ENCODE peak calls at places on chromosomes 11 and 22, in eight cellular contexts. S is hepatocyte; Z is HCT116; I is pancreas; G is CD8-positive, alpha-beta T cell; V is prostate gland; N is mammary epithelial cell; Y is stomach. X is an unnamed sample.
A peak's percentile ranks its signal among the peaks of the same experiment; 100 is the strongest.

GRCh38 chr11:130061017-130061416 is 8.7 kb upstream of the APLP2 start:
- DNase-seq in S (no peak), Z (no peak), I (no peak), G (no peak), V (no peak), N (no peak), Y (no peak), X (no peak)

GRCh38 chr22:49365910-49366309 is 461.8 kb downstream of the BRD1 start:
- DNase-seq in S (no peak), Z (no peak), I (no peak), G (no peak), V (no peak), N (no peak), Y (peak; percentile 14), X (no peak)

GRCh38 chr11:103433380-103433779 is 324.2 kb downstream of the DYNC2H1 start:
- DNase-seq in S (no peak), Z (no peak), I (no peak), G (no peak), V (no peak), N (peak; percentile 85), Y (no peak), X (no peak)

GRCh38 chr22:20436309-20437252 is 1.0 kb downstream of the SCARF2 start:
- DNase-seq in S (peak; percentile 74), Z (no peak), I (peak; percentile 82), G (peak; percentile 61), V (no peak), N (no peak), Y (no peak), X (peak; percentile 76)

GRCh38 chr11:85823816-85824215 is 12.9 kb upstream of the SYTL2 start:
- DNase-seq in S (no peak), Z (no peak), I (no peak), G (peak; percentile 78), V (no peak), N (no peak), Y (no peak), X (no peak)

GRCh38 chr11:22467741-22468140 is 129.6 kb downstream of the SLC17A6 start:
- DNase-seq in S (no peak), Z (no peak), I (no peak), G (no peak), V (no peak), N (no peak), Y (no peak), X (no peak)

GRCh38 chr11:112728288-112728687 is 232.9 kb upstream of the NCAM1 start:
- DNase-seq in S (no peak), Z (no peak), I (no peak), G (no peak), V (no peak), N (no peak), Y (no peak), X (no peak)

GRCh38 chr22:30261134-30261533 is 5.5 kb downstream of the OSM start:
- DNase-seq in S (no peak), Z (no peak), I (peak; percentile 16), G (no peak), V (no peak), N (no peak), Y (no peak), X (no peak)

GRCh38 chr11:44994753-44995152 is 44.1 kb upstream of the TP53I11 start:
- DNase-seq in S (no peak), Z (no peak), I (no peak), G (peak; percentile 34), V (no peak), N (no peak), Y (no peak), X (no peak)

GRCh38 chr22:17633217-17633997 is 4.9 kb upstream of the ATP6V1E1 start:
- DNase-seq in S (peak; percentile 81), Z (peak; percentile 87), I (no peak), G (no peak), V (peak; percentile 67), N (peak; percentile 97), Y (no peak), X (no peak)

DNA sequence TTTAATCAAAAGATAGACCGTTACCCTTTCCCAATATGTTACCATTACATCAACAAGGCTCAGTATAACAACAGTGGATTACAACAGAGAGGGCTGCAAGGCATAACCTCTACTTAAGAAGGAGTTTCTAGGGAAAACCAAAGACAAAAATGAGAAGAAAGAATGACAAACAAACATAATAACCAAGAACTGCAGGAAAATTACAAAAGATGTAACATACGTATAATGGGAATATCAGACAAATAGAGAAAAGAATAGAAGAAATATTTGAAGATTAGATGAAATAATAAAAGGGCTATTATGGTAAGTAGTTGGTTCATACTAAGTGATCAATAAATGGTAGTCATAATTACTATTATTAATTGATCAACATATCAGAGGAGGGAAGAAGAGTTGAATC is 39.1 kb downstream of the SPON1 start:
- DNase-seq in S (no peak), Z (no peak), I (no peak), G (no peak), V (no peak), N (no peak), Y (no peak), X (no peak)
- H3K27me3 ChIP-seq in S (no peaks in the 10 kb centered on the region), Z (peaks cover 5% of the 10 kb centered on the region), I (no peaks in the 10 kb centered on the region), G (no peaks in the 10 kb centered on the region), V (peaks cover 2% of the 10 kb centered on the region), N (peaks cover 3% of the 10 kb centered on the region), Y (no peaks in the 10 kb centered on the region), X (peaks cover 4% of the 10 kb centered on the region)

DNA sequence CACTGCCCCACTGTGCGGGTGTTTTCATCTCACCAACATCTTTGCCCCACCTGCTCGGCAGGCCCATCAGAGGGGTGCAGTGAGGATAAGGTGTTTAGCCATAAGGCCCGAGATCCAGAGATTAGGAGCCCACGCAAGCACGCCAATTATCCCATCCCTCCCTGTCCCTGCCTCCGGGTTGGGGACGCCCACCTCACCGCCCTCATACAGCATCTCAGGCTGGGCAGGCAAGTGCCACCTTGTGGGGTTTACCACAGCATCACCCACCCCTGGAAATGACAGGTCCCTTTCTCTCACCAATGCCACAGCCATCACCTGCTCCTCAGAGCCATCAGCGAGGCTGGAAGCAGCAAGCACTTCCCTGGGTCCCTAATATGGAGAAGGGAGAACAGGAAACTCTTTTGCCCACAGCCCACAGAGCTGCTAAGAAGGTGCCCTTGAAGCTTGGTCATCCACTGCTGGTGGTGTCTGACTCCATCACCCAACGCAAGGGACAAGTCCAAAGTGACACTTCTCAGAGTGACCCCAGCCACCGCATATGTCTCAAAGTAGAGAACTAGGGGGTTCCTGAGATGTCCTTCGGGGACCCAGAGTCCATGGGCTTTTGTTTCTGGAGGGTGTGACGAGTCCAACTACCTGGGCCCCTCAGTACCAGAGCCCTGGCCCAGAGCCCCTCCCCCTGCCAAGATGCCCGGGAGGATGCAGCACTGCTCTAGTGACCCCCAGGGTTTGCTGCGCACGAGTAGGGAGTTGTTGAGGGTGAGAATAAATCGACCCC is 15.8 kb downstream of the VPS37C start:
- DNase-seq in S (no peak), Z (no peak), I (no peak), G (no peak), V (no peak), N (no peak), Y (no peak), X (no peak)
- H3K4me1 ChIP-seq in S (peaks cover 27% of the 10 kb centered on the region), Z (peaks cover 5% of the 10 kb centered on the region), I (peaks cover 45% of the 10 kb centered on the region), G (peaks cover 8% of the 10 kb centered on the region), V (peaks cover 11% of the 10 kb centered on the region), N (peaks cover 13% of the 10 kb centered on the region), Y (peaks cover 87% of the 10 kb centered on the region), X (peaks cover 11% of the 10 kb centered on the region)

GRCh38 chr11:1870721-1871466 is 18.0 kb downstream of the LSP1 start:
- DNase-seq in S (no peak), Z (no peak), I (peak; percentile 87), G (peak; percentile 75), V (no peak), N (no peak), Y (no peak), X (no peak)
- H3K4me3 ChIP-seq in S (no peak overlapping the region), Z (no peak overlapping the region), I (no peak overlapping the region), G (peak overlapping the region; percentile 33), V (no peak overlapping the region), N (no peak overlapping the region), Y (peak overlapping the region; percentile 37), X (no peak overlapping the region)

GRCh38 chr11:43582837-43583462 is 97.6 kb upstream of the HSD17B12 start:
- DNase-seq in S (no peak), Z (no peak), I (peak; percentile 58), G (no peak), V (no peak), N (no peak), Y (no peak), X (no peak)
- H3K27me3 ChIP-seq in S (peaks cover 93% of the 10 kb centered on the region), Z (peaks cover 8% of the 10 kb centered on the region), I (peaks cover 3% of the 10 kb centered on the region), G (peaks cover 35% of the 10 kb centered on the region), V (peaks cover 39% of the 10 kb centered on the region), N (peaks cover 45% of the 10 kb centered on the region), Y (peaks cover 17% of the 10 kb centered on the region), X (peaks cover 66% of the 10 kb centered on the region)

GRCh38 chr22:36369922-36370781 is 17.6 kb downstream of the MYH9 start:
- DNase-seq in S (peak; percentile 74), Z (no peak), I (no peak), G (no peak), V (peak; percentile 57), N (peak; percentile 74), Y (peak; percentile 76), X (peak; percentile 64)

GRCh38 chr22:36367479-36367878 is 20.3 kb downstream of the MYH9 start:
- DNase-seq in S (no peak), Z (no peak), I (no peak), G (no peak), V (no peak), N (no peak), Y (no peak), X (no peak)

GRCh38 chr22:36368359-36368983 is 19.3 kb downstream of the MYH9 start:
- DNase-seq in S (peak; percentile 50), Z (no peak), I (no peak), G (peak; percentile 63), V (no peak), N (peak; percentile 77), Y (no peak), X (peak; percentile 86)

GRCh38 chr22:36367066-36367465 is 20.7 kb downstream of the MYH9 start:
- DNase-seq in S (no peak), Z (no peak), I (no peak), G (no peak), V (no peak), N (no peak), Y (no peak), X (no peak)

DNA sequence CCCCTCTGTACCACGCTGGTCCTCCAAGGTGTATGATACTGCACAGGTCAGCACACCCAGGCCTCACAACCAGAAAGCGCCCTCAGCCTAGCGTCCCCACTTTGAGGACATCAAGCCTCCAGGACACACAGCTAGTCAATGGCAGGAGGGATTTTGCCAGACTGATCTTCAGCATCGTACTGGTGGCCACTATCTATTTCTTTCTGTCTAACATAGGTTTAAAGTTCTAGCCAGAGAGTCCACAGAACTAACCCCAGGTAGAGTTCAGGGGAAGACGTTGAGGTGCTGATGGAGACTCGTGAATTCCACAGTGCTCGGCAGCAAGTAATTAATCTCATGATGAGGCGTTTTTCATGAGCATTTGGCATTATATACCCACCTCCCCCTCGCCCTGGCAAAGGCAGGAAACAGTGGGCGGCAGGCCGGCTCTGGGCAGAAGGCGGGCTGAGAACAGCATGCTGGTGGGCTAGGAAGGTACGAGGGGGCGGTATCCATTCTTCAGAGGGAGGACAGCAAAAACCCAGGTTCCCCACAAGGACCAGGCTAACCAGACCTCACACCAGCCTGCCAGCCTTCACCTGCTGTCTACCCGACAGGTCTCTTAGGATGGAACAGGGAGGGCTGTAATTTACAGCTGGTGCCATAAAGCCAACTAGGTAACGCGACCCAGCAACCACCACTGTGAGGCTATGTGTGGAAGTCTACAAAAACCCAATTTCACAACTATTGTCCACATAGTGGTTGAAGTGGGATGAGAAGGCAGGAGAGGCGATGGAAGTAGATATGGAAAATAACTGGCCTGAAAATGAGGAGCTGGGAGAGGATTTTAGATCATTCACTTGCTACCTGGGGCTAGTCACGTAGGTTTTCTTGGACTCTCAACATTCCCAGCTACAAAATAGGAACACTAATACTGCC is 18.5 kb downstream of the MYH9 start:
- DNase-seq in S (peak; percentile 4), Z (no peak), I (no peak), G (peak; percentile 62), V (no peak), N (no peak), Y (no peak), X (no peak)
- H3K4me1 ChIP-seq in S (peaks cover 83% of the 10 kb centered on the region), Z (peaks cover 94% of the 10 kb centered on the region), I (peaks cover 100% of the 10 kb centered on the region), G (peaks cover 100% of the 10 kb centered on the region), V (peaks cover 81% of the 10 kb centered on the region), N (peaks cover 95% of the 10 kb centered on the region), Y (peaks cover 100% of the 10 kb centered on the region), X (peaks cover 29% of the 10 kb centered on the region)

X was measured in HAP-1.